ENCODE peak calls at places on chromosomes 1 and 21, in six cellular contexts. W, L, R, H, F and G are unnamed samples. For H3K9me3, the result is how much of the 10 kb centered on the place peaks cover.

GRCh38 chr1:227305894-227306626 is 12.2 kb downstream of the CDC42BPA start:
- DNase-seq in F (no peak), H (no peak), L (no peak), W (no peak), R (no peak), G (no peak)

GRCh38 chr1:39623053-39623452 is 16.4 kb downstream of the HEYL start:
- DNase-seq in H (no peak), L (peak), R (no peak), F (peak), W (no peak), G (peak)

GRCh38 chr1:59100975-59101374 is 195.9 kb upstream of the FGGY start:
- DNase-seq in W (no peak), H (no peak), R (no peak), L (no peak), F (no peak), G (peak)

GRCh38 chr1:7070389-7071029 is 285.3 kb downstream of the CAMTA1 start:
- DNase-seq in W (peak), L (peak), H (peak), R (peak), F (peak), G (peak)

GRCh38 chr1:179124866-179125265 is 43.0 kb downstream of the TOR3A start:
- DNase-seq in W (peak), L (no peak), F (no peak), R (no peak), H (no peak), G (no peak)

GRCh38 chr1:38076038-38076437 is 29.4 kb upstream of the POU3F1 start:
- DNase-seq in W (peak), H (no peak), R (peak), F (no peak), L (no peak), G (no peak)

GRCh38 chr21:41919666-41920398 is 34.0 kb downstream of the C2CD2 start:
- DNase-seq in R (no peak), H (no peak), W (no peak), F (no peak), L (no peak), G (no peak)

GRCh38 chr1:235950318-235950717 is 83.6 kb upstream of the LYST start:
- DNase-seq in W (no peak), R (no peak), F (no peak), L (no peak), H (no peak), G (no peak)

GRCh38 chr1:57061369-57061768 is 95.6 kb upstream of the C8B start:
- DNase-seq in R (no peak), F (no peak), L (no peak), W (no peak), H (no peak), G (no peak)

GRCh38 chr1:97077221-97077620 is 355.6 kb downstream of the PTBP2 start:
- DNase-seq in F (peak), H (no peak), W (peak), R (no peak), L (no peak), G (no peak)

GRCh38 chr1:96515925-96516324 is 205.7 kb upstream of the PTBP2 start:
- DNase-seq in F (no peak), H (no peak), W (no peak), R (no peak), L (no peak), G (no peak)

GRCh38 chr1:150273310-150273709 is 720 bp downstream of the C1orf54 start:
- DNase-seq in R (no peak), H (no peak), L (no peak), W (no peak), F (no peak), G (no peak)

GRCh38 chr1:21927531-21928237 is 9.4 kb downstream of the HSPG2 start:
- DNase-seq in R (no peak), L (peak), W (no peak), F (no peak), H (peak), G (peak)

GRCh38 chr1:107477233-107477632 is 336.4 kb downstream of the NTNG1 start:
- DNase-seq in F (no peak), H (no peak), L (no peak), W (no peak), R (peak), G (no peak)

GRCh38 chr1:75079535-75080290 is 54.5 kb upstream of the LHX8 start:
- DNase-seq in W (no peak), F (peak), R (no peak), H (no peak), L (no peak), G (no peak)

GRCh38 chr1:89688607-89689006 is 55.7 kb downstream of the LRRC8C start:
- DNase-seq in L (no peak), F (no peak), W (no peak), H (no peak), R (no peak), G (no peak)

GRCh38 chr1:89689234-89689633 is 56.3 kb downstream of the LRRC8C start:
- DNase-seq in F (no peak), R (no peak), H (no peak), W (no peak), L (no peak), G (no peak)

GRCh38 chr1:89685461-89685860 is 52.5 kb downstream of the LRRC8C start:
- DNase-seq in L (no peak), R (no peak), H (no peak), W (no peak), F (no peak), G (no peak)

GRCh38 chr1:89687254-89687653 is 54.3 kb downstream of the LRRC8C start:
- DNase-seq in W (no peak), H (no peak), F (no peak), L (no peak), R (no peak), G (no peak)

GRCh38 chr1:89686520-89686919 is 53.6 kb downstream of the LRRC8C start:
- DNase-seq in W (no peak), R (no peak), H (no peak), L (no peak), F (no peak), G (no peak)
- H3K9me3 ChIP-seq in W (under half), R (under half), H (under half), L (under half), F (under half), G (under half)

DNA sequence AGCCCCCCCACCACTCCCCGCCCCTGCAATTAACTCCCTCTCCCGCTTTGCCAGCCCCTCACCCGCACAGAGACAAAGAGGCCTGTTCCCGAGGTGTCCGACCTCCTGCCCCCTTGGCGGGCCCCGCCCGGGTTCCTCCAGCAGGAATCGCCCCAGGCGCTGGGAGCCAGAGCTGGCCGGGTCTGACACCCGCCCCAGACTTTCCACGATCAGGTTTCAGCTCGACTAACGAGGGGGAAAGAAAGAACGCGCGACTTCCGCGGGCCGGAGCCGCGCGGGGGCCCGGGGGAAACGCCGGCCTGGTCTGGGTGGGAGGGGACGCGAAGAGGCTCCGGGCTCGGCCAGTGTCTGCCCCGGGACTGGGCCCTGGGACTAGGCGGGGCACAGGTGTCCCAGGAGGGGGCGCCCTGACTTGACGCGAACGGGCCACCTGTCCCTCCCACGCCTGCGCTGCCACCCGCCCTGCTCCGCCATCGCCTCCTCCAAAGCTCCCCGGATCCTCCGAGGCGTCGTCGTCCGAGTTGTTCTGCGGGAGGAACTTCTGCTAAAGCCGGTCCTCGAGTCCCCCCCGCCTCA is 36.3 kb upstream of the HHAT start:
- DNase-seq in L (peak), F (peak), W (peak), H (peak), R (peak), G (peak)
- TF ChIP-seq CTCF in L (peak), F (peak), W (peak), H (peak), R (peak), G (peak)

DNA sequence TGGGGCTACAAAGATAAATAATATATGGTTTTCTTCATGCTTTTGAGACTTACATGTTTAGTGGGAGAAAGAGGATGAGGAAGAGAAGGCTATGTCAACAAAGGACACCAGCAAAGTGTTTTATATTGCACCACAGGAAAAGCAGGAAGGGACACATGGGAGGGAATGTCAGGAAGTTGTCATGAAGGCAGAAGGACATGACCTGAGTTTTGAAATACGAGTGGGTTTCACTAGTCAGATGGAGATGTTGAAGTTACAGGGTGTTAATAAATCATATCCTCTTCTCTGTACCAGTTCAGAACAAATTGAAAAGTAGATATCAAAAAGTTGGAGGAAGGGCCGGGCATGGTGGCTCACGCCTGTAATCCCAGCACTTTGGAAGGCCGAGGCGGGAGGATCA is 18.2 kb upstream of the AGO1 start:
- DNase-seq in L (no peak), H (no peak), R (no peak), F (no peak), W (no peak), G (no peak)
- H3K27ac ChIP-seq in L (no peak), H (no peak), R (no peak), F (no peak), W (no peak), G (no peak)

DNA sequence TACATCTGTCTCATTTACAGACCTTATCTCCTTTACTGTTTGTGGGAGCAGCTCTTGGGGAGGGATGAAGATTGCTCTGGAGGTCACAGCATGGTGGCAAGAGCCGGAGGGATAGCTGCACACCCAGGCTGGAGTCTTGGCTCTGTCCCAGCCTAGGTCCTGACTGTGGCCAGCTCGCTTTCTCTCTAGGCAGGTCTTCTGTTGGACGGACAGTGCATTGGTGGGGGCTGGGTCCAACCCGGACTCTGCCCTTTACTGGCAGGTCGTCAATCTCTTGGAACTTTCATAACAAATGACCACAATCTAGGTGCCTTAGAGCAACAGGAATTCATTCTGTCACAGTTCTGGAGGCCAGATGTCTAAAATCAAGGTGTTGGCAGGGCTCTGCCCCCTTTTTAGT is 319.8 kb upstream of the C1orf174 start:
- DNase-seq in F (no peak), H (no peak), R (no peak), W (no peak), L (no peak), G (no peak)
- H3K9me3 ChIP-seq in F (under half), H (under half), R (under half), W (under half), L (under half), G (under half)

GRCh38 chr1:24893431-24893830 is 36.6 kb downstream of the RUNX3 start:
- DNase-seq in W (no peak), R (no peak), F (no peak), L (no peak), H (no peak), G (no peak)
- TF ChIP-seq CTCF in W (no peak), R (no peak), F (no peak), L (no peak), H (no peak), G (no peak)

GRCh38 chr1:154327466-154328317 is 2.4 kb downstream of the ATP8B2 start:
- DNase-seq in F (no peak), R (peak), H (peak), W (no peak), L (no peak), G (no peak)
- H3K27ac ChIP-seq in F (peak), R (no peak), H (peak), W (no peak), L (no peak), G (peak)

GRCh38 chr1:5793516-5793915 is 198.7 kb downstream of the NPHP4 start:
- DNase-seq in H (no peak), F (no peak), R (no peak), L (no peak), W (no peak), G (no peak)

GRCh38 chr1:5798151-5798730 is 194.0 kb downstream of the NPHP4 start:
- DNase-seq in F (peak), H (no peak), L (no peak), R (peak), W (no peak), G (no peak)

GRCh38 chr1:5794279-5794678 is 197.9 kb downstream of the NPHP4 start:
- DNase-seq in F (no peak), W (no peak), R (no peak), L (no peak), H (no peak), G (no peak)

GRCh38 chr1:5798904-5799303 is 193.3 kb downstream of the NPHP4 start:
- DNase-seq in H (no peak), F (no peak), L (no peak), R (no peak), W (no peak), G (no peak)

DNA sequence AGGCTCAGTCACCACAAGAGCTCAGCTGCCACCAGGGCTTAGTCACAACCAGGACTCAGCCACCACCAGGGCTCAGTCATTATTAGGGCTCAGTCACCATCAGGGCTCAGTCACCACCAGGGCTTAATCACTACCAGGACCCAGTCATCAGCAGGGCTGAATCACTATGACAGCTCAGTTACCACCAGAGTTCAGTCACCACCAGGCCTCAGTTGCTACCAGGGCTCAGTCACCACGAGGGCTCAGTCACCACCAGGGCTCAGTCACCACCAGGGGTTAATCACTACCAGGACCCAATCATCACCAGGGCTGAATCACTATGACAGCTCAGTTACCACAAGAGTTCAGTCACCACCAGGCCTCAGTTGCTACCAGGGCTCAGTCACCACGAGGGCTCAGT is 196.2 kb downstream of the NPHP4 start:
- DNase-seq in F (no peak), R (no peak), H (no peak), L (no peak), W (no peak), G (no peak)
- H3K9me3 ChIP-seq in F (under half), R (under half), H (under half), L (under half), W (under half), G (under half)

GRCh38 chr1:182404764-182405163 is 4.3 kb upstream of the TEDDM1 start:
- DNase-seq in H (no peak), L (no peak), R (no peak), F (peak), W (no peak), G (no peak)
- TF ChIP-seq CTCF in H (no peak), L (no peak), R (peak), F (peak), W (no peak), G (no peak)